ENCODE peak calls at places on chromosomes 12 and 14, in four cellular contexts. F, D, L and E are unnamed samples.
A peak's percentile ranks its signal among the peaks of the same experiment; 100 is the strongest.

GRCh38 chr14:25622752-25623151 is 572.8 kb upstream of the STXBP6 start:
- DNase-seq in F (no peak), D (no peak), L (no peak), E (no peak)

GRCh38 chr14:73771848-73772705 is 57.9 kb upstream of the PNMA1 start:
- DNase-seq in F (no peak), D (peak; percentile 68), L (peak; percentile 88), E (peak; percentile 71)

GRCh38 chr12:124508323-124509096 is 58.9 kb downstream of the NCOR2 start:
- DNase-seq in F (no peak), D (peak; percentile 26), L (peak; percentile 39), E (no peak)

GRCh38 chr12:22118206-22118605 is 72.2 kb downstream of the CMAS start:
- DNase-seq in F (no peak), D (no peak), L (no peak), E (no peak)

GRCh38 chr14:91417134-91417982 is at the start of gene CCDC88C:
- DNase-seq in F (peak; percentile 62), D (peak; percentile 77), L (no peak), E (no peak)

GRCh38 chr14:24734917-24735500 is 101.0 kb upstream of the GZMB start:
- DNase-seq in F (no peak), D (peak; percentile 37), L (peak; percentile 84), E (peak; percentile 79)

GRCh38 chr12:18446245-18446644 is 184.9 kb downstream of the PIK3C2G start:
- DNase-seq in F (no peak), D (no peak), L (no peak), E (no peak)

GRCh38 chr12:103530352-103530751 is 34.6 kb upstream of the C12orf42 start:
- DNase-seq in F (no peak), D (no peak), L (no peak), E (no peak)

GRCh38 chr14:52553671-52554575 is 1.3 kb downstream of the GPR137C start:
- DNase-seq in F (peak; percentile 85), D (peak; percentile 84), L (peak; percentile 94), E (peak; percentile 92)

GRCh38 chr14:35197015-35197414 is 74.7 kb downstream of the PRORP start:
- DNase-seq in F (no peak), D (no peak), L (peak; percentile 37), E (peak; percentile 74)

GRCh38 chr12:56256326-56256960 is 1.7 kb downstream of the ANKRD52 start:
- DNase-seq in F (no peak), D (no peak), L (peak; percentile 18), E (peak; percentile 78)

GRCh38 chr12:56258820-56259183 is 618 bp upstream of the ANKRD52 start:
- DNase-seq in F (no peak), D (no peak), L (no peak), E (no peak)

GRCh38 chr12:56257491-56258067 is 605 bp downstream of the ANKRD52 start:
- DNase-seq in F (no peak), D (no peak), L (peak; percentile 36), E (peak; percentile 21)

GRCh38 chr12:56257071-56257470 is 1.1 kb downstream of the ANKRD52 start:
- DNase-seq in F (no peak), D (no peak), L (no peak), E (no peak)

GRCh38 chr12:56258068-56258819 is at the start of gene ANKRD52:
- DNase-seq in F (peak; percentile 81), D (peak; percentile 59), L (peak; percentile 67), E (peak; percentile 87)
- TF ChIP-seq CTCF in F (peak; percentile 93), D (peak; percentile 16), L (peak; percentile 44), E (peak; percentile 60)

GRCh38 chr12:82685721-82686222 is 934 bp upstream of the TMTC2 start:
- DNase-seq in F (peak; percentile 93), D (peak; percentile 95), L (peak; percentile 98), E (peak; percentile 96)

GRCh38 chr12:82688619-82689018 is 1.9 kb downstream of the TMTC2 start:
- DNase-seq in F (no peak), D (no peak), L (no peak), E (no peak)

GRCh38 chr12:82686223-82687019 is at the start of gene TMTC2:
- DNase-seq in F (peak; percentile 90), D (peak; percentile 89), L (peak; percentile 96), E (peak; percentile 89)

GRCh38 chr12:82687020-82687951 is 580 bp downstream of the TMTC2 start:
- DNase-seq in F (peak; percentile 38), D (peak; percentile 39), L (peak; percentile 52), E (peak; percentile 33)

GRCh38 chr12:82688035-82688501 is 1.4 kb downstream of the TMTC2 start:
- DNase-seq in F (no peak), D (peak; percentile 7), L (peak; percentile 36), E (peak; percentile 39)
- TF ChIP-seq CTCF in F (no peak), D (peak; percentile 12), L (peak; percentile 41), E (no peak)

GRCh38 chr12:49154221-49154620 is 23.0 kb upstream of the TUBA1B start:
- DNase-seq in F (no peak), D (no peak), L (no peak), E (no peak)
- TF ChIP-seq CTCF in F (no peak), D (no peak), L (no peak), E (no peak)

DNA sequence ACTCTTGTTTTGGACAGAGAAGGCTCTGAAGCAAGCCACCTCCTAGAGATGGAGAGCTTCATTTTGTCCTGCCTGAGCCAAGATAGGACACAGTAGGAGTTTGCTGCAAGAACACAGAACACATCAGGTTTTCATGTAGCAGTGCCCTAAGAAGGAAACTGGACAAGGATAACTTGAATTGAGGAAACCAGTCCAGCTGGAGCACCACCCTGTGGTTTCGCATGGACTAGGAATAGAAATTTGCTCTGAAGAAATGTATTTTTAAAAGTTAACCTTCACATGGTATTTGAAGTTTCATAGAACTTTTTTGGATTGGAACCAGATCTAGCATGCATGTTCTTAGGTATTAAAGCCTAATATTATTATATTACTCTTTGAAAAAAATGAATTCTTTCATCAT is 68.8 kb downstream of the RERG start:
- DNase-seq in F (no peak), D (no peak), L (peak; percentile 56), E (peak; percentile 22)
- TF ChIP-seq CTCF in F (peak; percentile 39), D (no peak), L (peak; percentile 60), E (peak; percentile 52)

GRCh38 chr14:42224053-42224888 is 617.6 kb downstream of the LRFN5 start:
- DNase-seq in F (peak; percentile 14), D (peak; percentile 31), L (peak; percentile 71), E (peak; percentile 83)
- TF ChIP-seq CTCF in F (peak; percentile 82), D (peak; percentile 53), L (peak; percentile 89), E (peak; percentile 87)

GRCh38 chr12:45215419-45216296 is at the start of gene ANO6:
- DNase-seq in F (peak; percentile 89), D (peak; percentile 90), L (peak; percentile 89), E (peak; percentile 83)
- TF ChIP-seq CTCF in F (no peak), D (peak; percentile 26), L (peak; percentile 51), E (peak; percentile 30)

GRCh38 chr14:100541621-100542560 is 45.3 kb downstream of the BEGAIN start:
- DNase-seq in F (no peak), D (no peak), L (no peak), E (no peak)

GRCh38 chr14:100539766-100540140 is 47.5 kb downstream of the BEGAIN start:
- DNase-seq in F (no peak), D (no peak), L (no peak), E (no peak)

GRCh38 chr14:100539319-100539645 is 47.9 kb downstream of the BEGAIN start:
- DNase-seq in F (no peak), D (no peak), L (no peak), E (no peak)

GRCh38 chr14:100540926-100541620 is 46.1 kb downstream of the BEGAIN start:
- DNase-seq in F (no peak), D (no peak), L (no peak), E (no peak)

GRCh38 chr14:100540141-100540925 is 46.9 kb downstream of the BEGAIN start:
- DNase-seq in F (peak; percentile 11), D (no peak), L (no peak), E (no peak)
- TF ChIP-seq CTCF in F (peak; percentile 18), D (no peak), L (peak; percentile 41), E (no peak)

GRCh38 chr12:45204757-45205156 is 11.1 kb upstream of the ANO6 start:
- DNase-seq in F (no peak), D (no peak), L (no peak), E (no peak)
- TF ChIP-seq CTCF in F (no peak), D (no peak), L (no peak), E (no peak)

GRCh38 chr14:78595797-78596196 is 425.6 kb downstream of the NRXN3 start:
- DNase-seq in F (no peak), D (no peak), L (peak; percentile 9), E (no peak)

GRCh38 chr14:78593949-78594348 is 423.8 kb downstream of the NRXN3 start:
- DNase-seq in F (no peak), D (no peak), L (no peak), E (no peak)

GRCh38 chr14:78598046-78598652 is 428.0 kb downstream of the NRXN3 start:
- DNase-seq in F (peak; percentile 17), D (peak; percentile 18), L (peak; percentile 75), E (peak; percentile 69)
- TF ChIP-seq CTCF in F (peak; percentile 91), D (peak; percentile 58), L (peak; percentile 99), E (peak; percentile 95)